ENCODE peak calls at places on chromosomes 11 and 22, in five cellular contexts. C is AG04450, I is trophoblast cell, H is endothelial cell of umbilical vein, Z is PC-9. E is an unnamed sample. For H3K27me3, the result is how much of the 10 kb centered on the place peaks cover.

GRCh38 chr11:105915036-105915435 is 107.0 kb downstream of the MSANTD4 start:
- DNase-seq in H (no peak), I (no peak), Z (no peak), C (no peak), E (no peak)

GRCh38 chr22:25282346-25282670 is 62.9 kb downstream of the CRYBB2 start:
- DNase-seq in H (no peak), Z (no peak), C (no peak), I (no peak), E (no peak)

GRCh38 chr22:48268771-48269552 is 1506.5 kb downstream of the TBC1D22A start:
- DNase-seq in H (no peak), C (no peak), Z (no peak), I (no peak), E (peak)

GRCh38 chr11:64850979-64851567 is 6.6 kb upstream of the CDC42BPG start:
- DNase-seq in C (no peak), I (peak), Z (peak), H (no peak), E (peak)

GRCh38 chr11:7536102-7536501 is 22.3 kb downstream of the PPFIBP2 start:
- DNase-seq in H (no peak), I (no peak), Z (no peak), C (no peak), E (no peak)

GRCh38 chr22:46985507-46985882 is 223.0 kb downstream of the TBC1D22A start:
- DNase-seq in Z (no peak), H (no peak), I (no peak), C (no peak), E (no peak)

GRCh38 chr22:41034741-41035140 is 57.7 kb upstream of the EP300 start:
- DNase-seq in Z (no peak), I (no peak), H (no peak), C (no peak), E (no peak)

GRCh38 chr11:126547691-126548090 is 192.2 kb downstream of the ST3GAL4 start:
- DNase-seq in Z (no peak), H (no peak), C (no peak), I (no peak), E (no peak)

GRCh38 chr11:111978028-111978771 is 41.1 kb downstream of the DIXDC1 start:
- DNase-seq in C (peak), H (peak), I (peak), Z (no peak), E (peak)

GRCh38 chr22:33325232-33326004 is 267.2 kb upstream of the SYN3 start:
- DNase-seq in H (no peak), I (no peak), C (no peak), Z (peak), E (no peak)

GRCh38 chr11:6633422-6634408 is 14.5 kb upstream of the TPP1 start:
- DNase-seq in C (no peak), I (no peak), Z (no peak), H (no peak), E (no peak)

GRCh38 chr11:31045335-31045734 is 324.2 kb downstream of the DCDC1 start:
- DNase-seq in Z (no peak), H (no peak), I (peak), C (no peak), E (no peak)

DNA sequence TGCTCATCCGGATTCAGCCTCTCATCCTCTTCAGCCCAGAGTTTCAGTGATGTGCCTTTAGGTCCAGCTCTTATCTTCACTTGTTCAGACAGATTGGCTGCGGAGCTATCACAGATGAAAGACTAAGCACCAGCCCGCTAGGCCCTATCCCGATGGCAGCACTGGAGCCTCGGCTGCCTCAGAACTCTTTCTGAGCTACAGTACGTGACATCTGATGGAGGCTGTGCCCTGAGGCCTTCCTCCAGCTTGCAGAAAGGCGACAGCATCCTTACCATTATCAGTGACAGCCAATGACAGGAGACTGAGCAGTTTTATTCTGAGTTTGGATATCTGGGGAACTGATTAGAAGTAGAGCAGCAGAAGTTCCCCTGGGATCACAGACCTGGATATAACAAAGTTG is 4.0 kb downstream of the OR8B8 start:
- DNase-seq in Z (no peak), H (no peak), I (no peak), C (no peak), E (no peak)
- H3K27me3 ChIP-seq in Z (under half), H (under half), I (under half), C (under half), E (under half)

GRCh38 chr11:123559418-123559817 is 95.0 kb downstream of the SCN3B start:
- DNase-seq in H (no peak), C (no peak), Z (no peak), I (no peak), E (no peak)
- H3K4me3 ChIP-seq in H (no peak), C (peak), Z (no peak), I (no peak), E (peak)

GRCh38 chr11:2864890-2865289 is 20.7 kb downstream of the CDKN1C start:
- DNase-seq in C (no peak), Z (no peak), I (no peak), H (no peak), E (no peak)

GRCh38 chr11:2867722-2868548 is 17.6 kb downstream of the CDKN1C start:
- DNase-seq in I (no peak), C (no peak), Z (no peak), H (no peak), E (no peak)

GRCh38 chr11:2867142-2867541 is 18.4 kb downstream of the CDKN1C start:
- DNase-seq in Z (no peak), H (no peak), C (no peak), I (peak), E (no peak)

GRCh38 chr11:2868604-2869526 is 16.7 kb downstream of the CDKN1C start:
- DNase-seq in H (no peak), Z (no peak), I (no peak), C (no peak), E (no peak)

GRCh38 chr11:2866178-2866577 is 19.4 kb downstream of the CDKN1C start:
- DNase-seq in Z (no peak), H (no peak), I (peak), C (no peak), E (no peak)
- H3K27me3 ChIP-seq in Z (under half), H (half or more), I (half or more), C (half or more), E (half or more)

DNA sequence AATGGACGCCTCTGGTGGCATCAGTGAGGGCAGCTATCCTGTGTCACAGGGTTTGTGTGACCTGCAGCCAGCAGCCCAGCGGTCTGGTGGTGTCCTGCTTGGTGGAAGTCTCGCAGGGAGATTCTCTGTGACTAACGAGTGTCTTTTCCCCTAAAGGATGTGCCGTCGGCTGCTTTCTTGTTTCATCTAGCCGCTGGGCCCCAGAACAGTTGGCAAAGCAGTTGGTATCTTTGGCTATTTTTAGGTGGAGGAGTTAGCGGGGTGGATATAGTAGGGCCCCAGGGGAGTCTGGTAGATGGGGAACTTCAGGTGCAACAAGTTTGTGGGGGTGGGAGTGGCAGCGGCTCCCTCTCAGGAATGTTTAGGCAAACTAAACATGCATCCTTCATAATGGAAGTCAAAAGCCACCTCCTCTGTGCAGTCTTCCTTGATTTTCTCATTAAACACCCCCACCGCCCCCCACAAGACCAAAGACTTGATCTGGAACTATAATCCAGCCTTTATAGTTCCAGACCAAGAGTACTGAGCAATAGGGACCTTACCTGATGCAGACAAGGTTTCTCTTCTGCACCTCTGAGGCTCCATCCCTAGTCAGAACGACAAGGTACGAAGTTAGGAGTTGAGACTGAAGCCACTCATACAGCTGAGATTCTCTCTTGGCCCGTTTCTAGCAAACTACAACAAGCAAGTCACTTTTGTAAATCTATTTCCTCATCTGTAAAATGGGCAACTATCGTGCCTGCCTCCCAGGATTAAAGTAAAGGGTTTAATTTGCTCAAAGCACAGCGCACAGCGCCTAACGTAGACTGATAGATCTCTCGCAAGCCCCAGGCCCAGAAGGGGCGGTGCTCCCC is 1.1 kb upstream of the PELI3 start:
- DNase-seq in Z (no peak), C (no peak), I (no peak), H (peak), E (no peak)
- H3K4me3 ChIP-seq in Z (peak), C (peak), I (peak), H (peak), E (no peak)

E was measured in SJSA1.